ENCODE peak calls at places on chromosomes 2 and 18, in nine cellular contexts. P is AG04450, F is HFFc6, I is coronary artery, K is amniotic epithelial cell, U is small intestine, R is hepatic stellate cell, N is A172, J is endothelial cell. M is an unnamed sample.

GRCh38 chr2:94985636-94986035 is 39.9 kb upstream of the MAL start:
- DNase-seq in U (no peak), P (no peak), N (no peak), I (no peak), F (no peak), R (no peak), J (no peak), K (no peak), M (no peak)

GRCh38 chr2:2234398-2234797 is 96.7 kb downstream of the MYT1L start:
- DNase-seq in F (no peak), J (no peak), K (no peak), N (no peak), I (no peak), U (no peak), R (no peak), P (no peak), M (no peak)

GRCh38 chr2:85861180-85861579 is 27.6 kb downstream of the ST3GAL5 start:
- DNase-seq in P (no peak), I (no peak), U (peak), N (no peak), F (no peak), J (no peak), R (no peak), K (no peak), M (no peak)

GRCh38 chr2:197309369-197310231 is 980 bp downstream of the ANKRD44 start:
- DNase-seq in J (peak), F (no peak), K (no peak), N (no peak), I (peak), U (peak), P (no peak), R (no peak), M (no peak)

GRCh38 chr18:463442-464310 is 36.8 kb downstream of the COLEC12 start:
- DNase-seq in U (no peak), R (no peak), N (no peak), F (peak), J (no peak), K (no peak), I (no peak), P (no peak), M (no peak)

GRCh38 chr2:231931481-231931915 is 5.3 kb upstream of the NPPC start:
- DNase-seq in R (no peak), N (no peak), I (no peak), K (no peak), P (no peak), J (no peak), U (no peak), F (no peak), M (no peak)

GRCh38 chr18:31241900-31242409 is 76.0 kb upstream of the DSG1 start:
- DNase-seq in P (no peak), J (peak), U (peak), I (no peak), R (no peak), K (peak), F (no peak), N (no peak), M (no peak)

GRCh38 chr2:234335676-234336228 is 161.1 kb downstream of the ARL4C start:
- DNase-seq in P (no peak), F (peak), I (no peak), U (no peak), R (peak), N (peak), K (peak), J (peak), M (peak)

GRCh38 chr2:162297925-162298552 is 20.4 kb downstream of the IFIH1 start:
- DNase-seq in F (peak), U (peak), J (peak), P (peak), R (no peak), I (no peak), N (peak), K (peak), M (peak)

GRCh38 chr2:34373586-34374233 is 774.6 kb upstream of the FAM98A start:
- DNase-seq in P (no peak), I (no peak), J (no peak), R (no peak), N (no peak), U (no peak), K (no peak), F (no peak), M (no peak)

GRCh38 chr2:128449226-128450061 is 130.8 kb upstream of the HS6ST1 start:
- DNase-seq in K (no peak), J (no peak), F (no peak), R (no peak), I (peak), U (no peak), N (no peak), P (no peak), M (no peak)